ENCODE peak calls at places on chromosomes 2 and 18, in eight cellular contexts. X is cardiac muscle cell, T is OCI-LY7, Y is psoas muscle, P is colonic mucosa, L is right atrium auricular region, J is mammary epithelial cell, C is right cardiac atrium. V is an unnamed sample. For H3K4me1 and H3K9me3, the result is how much of the 10 kb centered on the place peaks cover.

GRCh38 chr2:204265701-204266310 is 279.5 kb upstream of the PARD3B start:
- DNase-seq in X (no peak), T (no peak), Y (no peak), P (no peak), L (no peak), J (no peak), C (no peak), V (no peak)

GRCh38 chr2:240219208-240219890 is 78.9 kb upstream of the OTOS start:
- DNase-seq in X (no peak), T (no peak), Y (no peak), P (no peak), L (no peak), J (no peak), C (no peak), V (no peak)

GRCh38 chr2:112794841-112795240 is 10.5 kb upstream of the IL1A start:
- DNase-seq in X (no peak), T (no peak), Y (no peak), P (peak), L (no peak), J (no peak), C (no peak), V (no peak)

GRCh38 chr18:59994357-59994756 is 94.6 kb downstream of the PMAIP1 start:
- DNase-seq in X (peak), T (peak), Y (no peak), P (no peak), L (no peak), J (no peak), C (no peak), V (no peak)

GRCh38 chr2:240351826-240352426 is 83.5 kb upstream of the GPC1 start:
- DNase-seq in X (no peak), T (no peak), Y (no peak), P (no peak), L (no peak), J (no peak), C (no peak), V (no peak)

GRCh38 chr2:234480337-234480736 is 16.5 kb downstream of the ARL4C start:
- DNase-seq in X (no peak), T (no peak), Y (no peak), P (no peak), L (no peak), J (no peak), C (no peak), V (no peak)

GRCh38 chr2:136423516-136423996 is 305.6 kb upstream of the CXCR4 start:
- DNase-seq in X (peak), T (peak), Y (peak), P (peak), L (peak), J (peak), C (peak), V (peak)

GRCh38 chr2:45607701-45608100 is 3.4 kb downstream of the SRBD1 start:
- DNase-seq in X (peak), T (no peak), Y (no peak), P (no peak), L (no peak), J (no peak), C (no peak), V (no peak)

GRCh38 chr2:74560591-74560990 is 6.1 kb downstream of the DOK1 start:
- DNase-seq in X (no peak), T (no peak), Y (no peak), P (no peak), L (no peak), J (peak), C (no peak), V (no peak)

GRCh38 chr2:172283476-172283875 is 143.9 kb upstream of the ITGA6 start:
- DNase-seq in X (no peak), T (no peak), Y (no peak), P (no peak), L (no peak), J (no peak), C (no peak), V (no peak)

GRCh38 chr2:218398437-218399390 is 954 bp upstream of the CTDSP1 start:
- DNase-seq in X (peak), T (peak), Y (peak), P (peak), L (peak), J (peak), C (peak), V (no peak)

GRCh38 chr2:229971298-229971790 is 49.0 kb downstream of the FBXO36 start:
- DNase-seq in X (no peak), T (no peak), Y (no peak), P (no peak), L (no peak), J (no peak), C (no peak), V (no peak)

GRCh38 chr2:234488913-234489451 is 7.9 kb downstream of the ARL4C start:
- DNase-seq in X (no peak), T (peak), Y (no peak), P (no peak), L (no peak), J (no peak), C (no peak), V (no peak)

GRCh38 chr2:128154225-128154624 is 63.2 kb downstream of the UGGT1 start:
- DNase-seq in X (peak), T (no peak), Y (no peak), P (no peak), L (no peak), J (no peak), C (peak), V (no peak)

GRCh38 chr2:128156812-128157211 is 65.8 kb downstream of the UGGT1 start:
- DNase-seq in X (no peak), T (no peak), Y (no peak), P (no peak), L (no peak), J (no peak), C (no peak), V (no peak)

GRCh38 chr2:128153786-128154185 is 62.8 kb downstream of the UGGT1 start:
- DNase-seq in X (no peak), T (no peak), Y (no peak), P (no peak), L (no peak), J (no peak), C (no peak), V (no peak)

GRCh38 chr2:128157644-128158043 is 66.6 kb downstream of the UGGT1 start:
- DNase-seq in X (no peak), T (no peak), Y (no peak), P (no peak), L (no peak), J (no peak), C (no peak), V (no peak)

DNA sequence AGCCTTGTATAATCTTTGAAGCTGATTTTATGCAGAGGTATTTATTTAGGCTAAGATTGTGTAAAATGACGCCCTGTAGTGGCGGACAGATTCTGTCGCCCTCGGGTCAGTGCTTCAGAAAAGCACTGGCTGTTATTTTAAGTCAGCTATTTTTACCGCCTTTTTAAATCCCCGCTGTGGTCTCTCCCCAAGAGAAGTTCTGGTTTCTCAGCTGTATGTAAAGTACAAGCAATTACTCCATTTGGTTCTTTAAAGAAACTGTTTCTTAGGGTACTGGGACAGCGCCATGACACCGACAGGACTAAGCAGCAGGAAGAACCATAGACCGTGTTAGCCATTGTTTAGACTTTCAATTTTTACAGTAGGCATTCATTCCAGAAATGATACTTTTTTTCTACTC is 65.0 kb downstream of the UGGT1 start:
- DNase-seq in X (peak), T (no peak), Y (no peak), P (no peak), L (no peak), J (no peak), C (no peak), V (no peak)
- H3K4me3 ChIP-seq in X (no peak), T (no peak), Y (no peak), P (no peak), L (no peak), J (no peak), C (no peak), V (no peak)

GRCh38 chr18:12599543-12599942 is 58.4 kb downstream of the SPIRE1 start:
- DNase-seq in X (no peak), T (no peak), Y (no peak), P (no peak), L (no peak), J (peak), C (no peak), V (no peak)
- H3K4me1 ChIP-seq in X (under half), T (under half), Y (under half), P (under half), L (under half), J (under half), C (under half), V (under half)

GRCh38 chr2:151180123-151180522 is 81.5 kb downstream of the RBM43 start:
- DNase-seq in X (no peak), T (no peak), Y (no peak), P (no peak), L (no peak), J (no peak), C (no peak), V (no peak)

GRCh38 chr2:151183072-151183580 is 78.5 kb downstream of the RBM43 start:
- DNase-seq in X (no peak), T (no peak), Y (no peak), P (no peak), L (no peak), J (no peak), C (no peak), V (peak)

GRCh38 chr2:151178187-151178586 is 83.5 kb downstream of the RBM43 start:
- DNase-seq in X (no peak), T (no peak), Y (no peak), P (no peak), L (no peak), J (no peak), C (no peak), V (no peak)

GRCh38 chr2:151186011-151186410 is 75.7 kb downstream of the RBM43 start:
- DNase-seq in X (no peak), T (no peak), Y (no peak), P (no peak), L (no peak), J (no peak), C (no peak), V (peak)

GRCh38 chr2:151182396-151182795 is 79.3 kb downstream of the RBM43 start:
- DNase-seq in X (no peak), T (no peak), Y (no peak), P (no peak), L (no peak), J (no peak), C (no peak), V (no peak)
- H3K9me3 ChIP-seq in X (under half), T (under half), Y (under half), P (under half), L (under half), J (under half), C (under half), V (under half)

GRCh38 chr2:210477496-210477895 is 937 bp upstream of the LANCL1 start:
- DNase-seq in X (peak), T (no peak), Y (no peak), P (no peak), L (no peak), J (peak), C (peak), V (no peak)
- H3K4me3 ChIP-seq in X (peak), T (peak), Y (peak), P (no peak), L (no peak), J (peak), C (peak), V (peak)

DNA sequence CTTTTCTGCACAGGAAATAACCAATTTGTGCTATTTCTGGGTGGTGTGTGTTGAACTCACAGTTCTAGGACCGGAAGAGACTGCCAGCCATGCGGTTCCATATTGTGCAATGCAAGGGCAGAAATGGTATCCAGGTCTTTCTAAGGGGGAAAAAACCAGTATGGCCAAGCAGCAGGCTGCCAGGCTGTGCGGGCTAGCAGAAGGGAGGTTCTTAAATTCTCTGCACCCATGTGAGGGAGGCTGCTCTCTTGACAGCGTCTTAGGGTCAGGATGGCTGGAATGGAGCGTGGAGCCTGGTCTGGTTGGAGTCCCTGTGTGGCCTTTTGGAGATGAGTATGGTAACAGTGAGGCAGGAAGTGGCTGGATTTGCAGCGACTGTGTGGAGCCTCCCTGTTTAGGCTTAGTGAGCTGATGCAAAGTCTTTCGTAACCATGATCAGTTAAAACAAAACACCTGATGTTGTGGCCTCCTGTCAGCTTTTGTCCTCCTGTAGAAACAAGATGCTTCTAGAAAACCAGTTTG is 52.6 kb downstream of the NCK2 start:
- DNase-seq in X (no peak), T (peak), Y (no peak), P (no peak), L (no peak), J (peak), C (no peak), V (no peak)
- H3K4me1 ChIP-seq in X (under half), T (half or more), Y (half or more), P (under half), L (half or more), J (under half), C (under half), V (half or more)

GRCh38 chr2:85925216-85925671 is 36.5 kb upstream of the ST3GAL5 start:
- DNase-seq in X (no peak), T (no peak), Y (no peak), P (no peak), L (no peak), J (no peak), C (no peak), V (no peak)
- H3K9me3 ChIP-seq in X (under half), T (under half), Y (under half), P (under half), L (under half), J (under half), C (under half), V (under half)